ENCODE peak calls at places on chromosomes 1 and 21, in four cellular contexts. One of them, this sample, is unnamed.

GRCh38 chr1:202014915-202015676 is 4.7 kb downstream of the ELF3 start:
- DNase-seq in activated T-helper 1 cell treated with anti-CD3 and anti-CD28 coated beads, Interleukin-12 subunit alpha, Interleukin-12 subunit beta, Interleukin-2, Interleukin-4 antibody, amounts not matched to agents 30 ng/mL and 10 ng/mL and 1 ng/mL, durations not matched to agents 14 hours and 24 hours and 36 hours: no peak
- DNase-seq in amniotic stem cell: no peak
- DNase-seq in HuH-7: no peak
- DNase-seq in this sample: peak

GRCh38 chr1:209106237-209106741 is 477.2 kb upstream of the CAMK1G start:
- DNase-seq in activated T-helper 1 cell treated with anti-CD3 and anti-CD28 coated beads, Interleukin-12 subunit alpha, Interleukin-12 subunit beta, Interleukin-2, Interleukin-4 antibody, amounts not matched to agents 30 ng/mL and 10 ng/mL and 1 ng/mL, durations not matched to agents 14 hours and 24 hours and 36 hours: no peak
- DNase-seq in amniotic stem cell: no peak
- DNase-seq in HuH-7: no peak
- DNase-seq in this sample: no peak

GRCh38 chr1:88802950-88803349 is 88.4 kb downstream of the GTF2B start:
- DNase-seq in HuH-7: no peak
- DNase-seq in activated T-helper 1 cell treated with anti-CD3 and anti-CD28 coated beads, Interleukin-12 subunit alpha, Interleukin-12 subunit beta, Interleukin-2, Interleukin-4 antibody, amounts not matched to agents 30 ng/mL and 10 ng/mL and 1 ng/mL, durations not matched to agents 14 hours and 24 hours and 36 hours: no peak
- DNase-seq in amniotic stem cell: no peak
- DNase-seq in this sample: no peak

GRCh38 chr1:173925306-173926242 is 8.4 kb upstream of the SERPINC1 start:
- DNase-seq in amniotic stem cell: no peak
- DNase-seq in HuH-7: no peak
- DNase-seq in activated T-helper 1 cell treated with anti-CD3 and anti-CD28 coated beads, Interleukin-12 subunit alpha, Interleukin-12 subunit beta, Interleukin-2, Interleukin-4 antibody, amounts not matched to agents 30 ng/mL and 10 ng/mL and 1 ng/mL, durations not matched to agents 14 hours and 24 hours and 36 hours: no peak
- DNase-seq in this sample: no peak

GRCh38 chr21:31554511-31555022 is 104.9 kb upstream of the SOD1 start:
- DNase-seq in amniotic stem cell: no peak
- DNase-seq in HuH-7: no peak
- DNase-seq in activated T-helper 1 cell treated with anti-CD3 and anti-CD28 coated beads, Interleukin-12 subunit alpha, Interleukin-12 subunit beta, Interleukin-2, Interleukin-4 antibody, amounts not matched to agents 30 ng/mL and 10 ng/mL and 1 ng/mL, durations not matched to agents 14 hours and 24 hours and 36 hours: peak
- DNase-seq in this sample: no peak

GRCh38 chr1:236800002-236800620 is 5.0 kb downstream of the MTR start:
- DNase-seq in amniotic stem cell: no peak
- DNase-seq in HuH-7: no peak
- DNase-seq in activated T-helper 1 cell treated with anti-CD3 and anti-CD28 coated beads, Interleukin-12 subunit alpha, Interleukin-12 subunit beta, Interleukin-2, Interleukin-4 antibody, amounts not matched to agents 30 ng/mL and 10 ng/mL and 1 ng/mL, durations not matched to agents 14 hours and 24 hours and 36 hours: no peak
- DNase-seq in this sample: no peak

GRCh38 chr1:208842442-208842841 is 598.3 kb upstream of the PLXNA2 start:
- DNase-seq in HuH-7: no peak
- DNase-seq in activated T-helper 1 cell treated with anti-CD3 and anti-CD28 coated beads, Interleukin-12 subunit alpha, Interleukin-12 subunit beta, Interleukin-2, Interleukin-4 antibody, amounts not matched to agents 30 ng/mL and 10 ng/mL and 1 ng/mL, durations not matched to agents 14 hours and 24 hours and 36 hours: no peak
- DNase-seq in amniotic stem cell: no peak
- DNase-seq in this sample: no peak

GRCh38 chr1:47436979-47437517 is 796 bp upstream of the FOXD2 start:
- DNase-seq in amniotic stem cell: no peak
- DNase-seq in activated T-helper 1 cell treated with anti-CD3 and anti-CD28 coated beads, Interleukin-12 subunit alpha, Interleukin-12 subunit beta, Interleukin-2, Interleukin-4 antibody, amounts not matched to agents 30 ng/mL and 10 ng/mL and 1 ng/mL, durations not matched to agents 14 hours and 24 hours and 36 hours: no peak
- DNase-seq in HuH-7: peak
- DNase-seq in this sample: peak

GRCh38 chr1:39238476-39238875 is 34.0 kb downstream of the MACF1 start:
- DNase-seq in activated T-helper 1 cell treated with anti-CD3 and anti-CD28 coated beads, Interleukin-12 subunit alpha, Interleukin-12 subunit beta, Interleukin-2, Interleukin-4 antibody, amounts not matched to agents 30 ng/mL and 10 ng/mL and 1 ng/mL, durations not matched to agents 14 hours and 24 hours and 36 hours: no peak
- DNase-seq in HuH-7: no peak
- DNase-seq in amniotic stem cell: peak
- DNase-seq in this sample: no peak

GRCh38 chr1:109151591-109151990 is 37.7 kb downstream of the ELAPOR1 start:
- DNase-seq in activated T-helper 1 cell treated with anti-CD3 and anti-CD28 coated beads, Interleukin-12 subunit alpha, Interleukin-12 subunit beta, Interleukin-2, Interleukin-4 antibody, amounts not matched to agents 30 ng/mL and 10 ng/mL and 1 ng/mL, durations not matched to agents 14 hours and 24 hours and 36 hours: no peak
- DNase-seq in HuH-7: no peak
- DNase-seq in amniotic stem cell: no peak
- DNase-seq in this sample: no peak

GRCh38 chr1:159562680-159563079 is 24.9 kb upstream of the APCS start:
- DNase-seq in amniotic stem cell: no peak
- DNase-seq in activated T-helper 1 cell treated with anti-CD3 and anti-CD28 coated beads, Interleukin-12 subunit alpha, Interleukin-12 subunit beta, Interleukin-2, Interleukin-4 antibody, amounts not matched to agents 30 ng/mL and 10 ng/mL and 1 ng/mL, durations not matched to agents 14 hours and 24 hours and 36 hours: no peak
- DNase-seq in HuH-7: no peak
- DNase-seq in this sample: no peak

GRCh38 chr1:214107322-214108096 is 119.7 kb downstream of the PROX1 start:
- DNase-seq in activated T-helper 1 cell treated with anti-CD3 and anti-CD28 coated beads, Interleukin-12 subunit alpha, Interleukin-12 subunit beta, Interleukin-2, Interleukin-4 antibody, amounts not matched to agents 30 ng/mL and 10 ng/mL and 1 ng/mL, durations not matched to agents 14 hours and 24 hours and 36 hours: no peak
- DNase-seq in HuH-7: no peak
- DNase-seq in amniotic stem cell: no peak
- DNase-seq in this sample: no peak

GRCh38 chr1:199704231-199704630 is 323.3 kb upstream of the NR5A2 start:
- DNase-seq in HuH-7: no peak
- DNase-seq in activated T-helper 1 cell treated with anti-CD3 and anti-CD28 coated beads, Interleukin-12 subunit alpha, Interleukin-12 subunit beta, Interleukin-2, Interleukin-4 antibody, amounts not matched to agents 30 ng/mL and 10 ng/mL and 1 ng/mL, durations not matched to agents 14 hours and 24 hours and 36 hours: no peak
- DNase-seq in amniotic stem cell: no peak
- DNase-seq in this sample: no peak

GRCh38 chr1:94819584-94819944 is 593 bp upstream of the SLC44A3 start:
- DNase-seq in activated T-helper 1 cell treated with anti-CD3 and anti-CD28 coated beads, Interleukin-12 subunit alpha, Interleukin-12 subunit beta, Interleukin-2, Interleukin-4 antibody, amounts not matched to agents 30 ng/mL and 10 ng/mL and 1 ng/mL, durations not matched to agents 14 hours and 24 hours and 36 hours: no peak
- DNase-seq in amniotic stem cell: no peak
- DNase-seq in HuH-7: no peak
- DNase-seq in this sample: peak

GRCh38 chr1:93989601-93990000 is 80.4 kb upstream of the GCLM start:
- DNase-seq in amniotic stem cell: no peak
- DNase-seq in HuH-7: no peak
- DNase-seq in activated T-helper 1 cell treated with anti-CD3 and anti-CD28 coated beads, Interleukin-12 subunit alpha, Interleukin-12 subunit beta, Interleukin-2, Interleukin-4 antibody, amounts not matched to agents 30 ng/mL and 10 ng/mL and 1 ng/mL, durations not matched to agents 14 hours and 24 hours and 36 hours: no peak
- DNase-seq in this sample: no peak

GRCh38 chr1:154176341-154176740 is 15.6 kb downstream of the TPM3 start:
- DNase-seq in HuH-7: no peak
- DNase-seq in amniotic stem cell: peak
- DNase-seq in activated T-helper 1 cell treated with anti-CD3 and anti-CD28 coated beads, Interleukin-12 subunit alpha, Interleukin-12 subunit beta, Interleukin-2, Interleukin-4 antibody, amounts not matched to agents 30 ng/mL and 10 ng/mL and 1 ng/mL, durations not matched to agents 14 hours and 24 hours and 36 hours: no peak
- DNase-seq in this sample: no peak

GRCh38 chr1:19130476-19130875 is 79.6 kb downstream of the UBR4 start:
- DNase-seq in amniotic stem cell: no peak
- DNase-seq in activated T-helper 1 cell treated with anti-CD3 and anti-CD28 coated beads, Interleukin-12 subunit alpha, Interleukin-12 subunit beta, Interleukin-2, Interleukin-4 antibody, amounts not matched to agents 30 ng/mL and 10 ng/mL and 1 ng/mL, durations not matched to agents 14 hours and 24 hours and 36 hours: no peak
- DNase-seq in HuH-7: no peak
- DNase-seq in this sample: no peak

GRCh38 chr1:234686035-234686434 is 76.1 kb upstream of the IRF2BP2 start:
- DNase-seq in amniotic stem cell: no peak
- DNase-seq in activated T-helper 1 cell treated with anti-CD3 and anti-CD28 coated beads, Interleukin-12 subunit alpha, Interleukin-12 subunit beta, Interleukin-2, Interleukin-4 antibody, amounts not matched to agents 30 ng/mL and 10 ng/mL and 1 ng/mL, durations not matched to agents 14 hours and 24 hours and 36 hours: no peak
- DNase-seq in HuH-7: no peak
- DNase-seq in this sample: no peak